ENCODE peak calls at places on chromosomes 16 and 17, in five cellular contexts. U, Z, M, O and W are unnamed samples.

GRCh38 chr17:13646969-13647368 is 45.2 kb upstream of the HS3ST3A1 start:
- DNase-seq in O (no peak), U (peak), M (no peak), Z (no peak), W (no peak)

GRCh38 chr16:70737377-70738082 is 51.7 kb upstream of the MTSS2 start:
- DNase-seq in U (peak), Z (peak), M (peak), O (peak), W (peak)

GRCh38 chr17:82502207-82502606 is 17.3 kb upstream of the FOXK2 start:
- DNase-seq in M (no peak), O (peak), U (peak), Z (no peak), W (peak)

GRCh38 chr16:73735018-73735417 is 561.6 kb upstream of the PSMD7 start:
- DNase-seq in Z (no peak), U (peak), M (peak), O (peak), W (peak)

GRCh38 chr17:46044989-46045388 is 45.9 kb downstream of the STH start:
- DNase-seq in U (no peak), O (no peak), Z (no peak), M (no peak), W (no peak)

GRCh38 chr16:81620029-81620428 is 159.1 kb upstream of the PLCG2 start:
- DNase-seq in Z (no peak), M (no peak), U (no peak), O (no peak), W (no peak)

GRCh38 chr16:83996481-83997252 is 28.6 kb downstream of the NECAB2 start:
- DNase-seq in O (no peak), M (no peak), Z (no peak), U (no peak), W (no peak)

GRCh38 chr17:2059125-2059836 is 4.4 kb downstream of the HIC1 start:
- DNase-seq in Z (no peak), U (no peak), O (no peak), M (no peak), W (no peak)

GRCh38 chr17:46929413-46929812 is 6.5 kb downstream of the GOSR2 start:
- DNase-seq in Z (no peak), O (peak), U (peak), M (peak), W (peak)

GRCh38 chr17:39400547-39401411 is 647 bp downstream of the FBXL20 start:
- DNase-seq in O (no peak), U (peak), Z (no peak), M (peak), W (peak)

GRCh38 chr17:37605813-37606505 is 3.3 kb downstream of the SYNRG start:
- DNase-seq in M (no peak), O (no peak), U (peak), Z (no peak), W (peak)

GRCh38 chr17:37605081-37605480 is 4.1 kb downstream of the SYNRG start:
- DNase-seq in Z (no peak), O (peak), U (peak), M (no peak), W (no peak)

GRCh38 chr17:37608369-37609169 is 649 bp downstream of the SYNRG start:
- DNase-seq in U (peak), Z (no peak), O (peak), M (peak), W (peak)

GRCh38 chr17:37609170-37610040 is at the start of gene SYNRG:
- DNase-seq in U (peak), M (peak), Z (peak), O (peak), W (peak)

GRCh38 chr17:37607637-37608368 is 1.4 kb downstream of the SYNRG start:
- DNase-seq in Z (no peak), M (no peak), O (no peak), U (no peak), W (no peak)
- H3K4me3 ChIP-seq in Z (peak), M (peak), O (peak), U (peak), W (peak)

DNA sequence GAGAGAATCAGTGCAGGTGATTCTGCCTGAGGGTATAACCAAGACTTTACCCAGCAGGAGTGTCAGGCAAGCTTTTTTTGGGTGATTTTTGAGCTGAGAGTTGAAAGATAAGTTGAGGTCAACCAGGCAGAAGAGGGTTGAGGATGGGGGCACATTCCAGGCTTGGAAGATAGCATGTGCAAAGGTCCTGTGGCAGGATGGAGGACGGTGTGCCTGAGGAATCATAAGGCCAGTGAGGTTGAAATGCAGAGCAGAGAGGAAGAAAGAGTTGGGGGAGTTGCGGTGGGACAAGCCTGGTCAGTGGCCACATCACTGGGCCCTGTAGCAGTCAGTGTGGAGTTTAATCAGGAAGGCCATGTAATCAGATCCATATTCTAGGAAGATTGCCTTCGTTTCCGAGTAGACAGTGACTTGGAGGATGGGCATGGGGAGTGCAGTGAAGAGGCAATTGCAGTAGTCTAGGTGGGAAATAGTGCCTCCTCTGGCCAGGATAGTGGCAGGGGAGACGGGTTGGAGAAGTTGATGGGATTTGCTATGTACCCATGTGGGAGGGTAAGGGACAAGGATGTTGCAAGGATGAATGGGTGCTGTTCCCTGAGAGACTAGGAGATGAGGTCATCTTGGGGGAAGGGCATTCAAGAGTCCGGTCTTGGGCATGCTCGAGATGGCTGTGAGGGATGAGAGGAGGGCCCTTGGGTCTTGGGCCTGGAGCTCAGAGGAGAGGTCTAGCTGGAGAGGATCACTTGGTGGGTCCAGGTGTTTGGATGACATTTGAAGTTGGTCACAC is 3.9 kb downstream of the PLEKHG4 start:
- DNase-seq in M (peak), U (peak), O (peak), Z (no peak), W (peak)
- TF ChIP-seq CTCF in M (peak), U (no peak), O (no peak), Z (no peak), W (no peak)

GRCh38 chr17:49996121-49996494 is 1.1 kb upstream of the DLX3 start:
- DNase-seq in Z (no peak), O (no peak), U (no peak), M (no peak), W (no peak)

GRCh38 chr17:49997773-49998703 is 3.0 kb upstream of the DLX3 start:
- DNase-seq in Z (peak), U (peak), O (peak), M (peak), W (peak)

GRCh38 chr17:49996495-49997255 is 1.7 kb upstream of the DLX3 start:
- DNase-seq in Z (no peak), M (no peak), U (peak), O (peak), W (no peak)

GRCh38 chr17:49998836-49999511 is 4.0 kb upstream of the DLX3 start:
- DNase-seq in U (no peak), O (no peak), Z (no peak), M (no peak), W (no peak)

GRCh38 chr17:49997256-49997735 is 2.3 kb upstream of the DLX3 start:
- DNase-seq in O (no peak), Z (no peak), M (no peak), U (no peak), W (no peak)
- H3K4me3 ChIP-seq in O (no peak), Z (peak), M (no peak), U (no peak), W (no peak)

GRCh38 chr17:73231841-73232586 is 29.7 kb downstream of the CPSF4L start:
- DNase-seq in U (peak), Z (peak), M (peak), O (peak), W (peak)
- TF ChIP-seq CTCF in U (no peak), Z (peak), M (peak), O (peak), W (no peak)

GRCh38 chr16:85563031-85563430 is 50.1 kb upstream of the GSE1 start:
- DNase-seq in M (no peak), U (no peak), O (no peak), Z (no peak), W (no peak)
- H3K4me3 ChIP-seq in M (no peak), U (no peak), O (no peak), Z (no peak), W (no peak)

GRCh38 chr17:79664925-79665738 is 54.3 kb upstream of the RBFOX3 start:
- DNase-seq in M (no peak), Z (no peak), U (peak), O (no peak), W (peak)
- TF ChIP-seq CTCF in M (no peak), Z (no peak), U (no peak), O (no peak), W (no peak)

DNA sequence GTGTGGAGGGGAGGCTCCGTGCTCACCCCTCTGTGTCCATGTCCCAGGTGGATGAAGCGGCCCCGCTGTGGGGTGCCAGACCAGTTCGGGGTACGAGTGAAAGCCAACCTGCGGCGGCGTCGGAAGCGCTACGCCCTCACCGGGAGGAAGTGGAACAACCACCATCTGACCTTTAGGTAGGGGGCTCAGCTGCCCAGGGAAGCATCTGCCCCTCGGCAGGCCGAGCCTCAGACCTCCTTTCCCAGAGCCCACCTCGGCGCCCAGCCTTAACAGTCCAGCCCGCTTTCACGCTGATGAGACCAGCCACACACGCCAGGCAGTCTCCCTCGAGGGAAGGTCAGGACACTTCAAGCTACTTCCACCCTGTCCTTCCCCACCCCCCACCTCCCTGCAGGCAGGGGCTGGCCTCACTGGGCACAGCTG is 12.7 kb downstream of the MMP15 start:
- DNase-seq in U (no peak), Z (no peak), O (no peak), M (no peak), W (no peak)
- H3K4me3 ChIP-seq in U (no peak), Z (no peak), O (no peak), M (no peak), W (no peak)

GRCh38 chr17:75856062-75856681 is 1.0 kb upstream of the WBP2 start:
- DNase-seq in O (peak), Z (no peak), U (peak), M (no peak), W (no peak)
- TF ChIP-seq CTCF in O (peak), Z (no peak), U (no peak), M (peak), W (no peak)

DNA sequence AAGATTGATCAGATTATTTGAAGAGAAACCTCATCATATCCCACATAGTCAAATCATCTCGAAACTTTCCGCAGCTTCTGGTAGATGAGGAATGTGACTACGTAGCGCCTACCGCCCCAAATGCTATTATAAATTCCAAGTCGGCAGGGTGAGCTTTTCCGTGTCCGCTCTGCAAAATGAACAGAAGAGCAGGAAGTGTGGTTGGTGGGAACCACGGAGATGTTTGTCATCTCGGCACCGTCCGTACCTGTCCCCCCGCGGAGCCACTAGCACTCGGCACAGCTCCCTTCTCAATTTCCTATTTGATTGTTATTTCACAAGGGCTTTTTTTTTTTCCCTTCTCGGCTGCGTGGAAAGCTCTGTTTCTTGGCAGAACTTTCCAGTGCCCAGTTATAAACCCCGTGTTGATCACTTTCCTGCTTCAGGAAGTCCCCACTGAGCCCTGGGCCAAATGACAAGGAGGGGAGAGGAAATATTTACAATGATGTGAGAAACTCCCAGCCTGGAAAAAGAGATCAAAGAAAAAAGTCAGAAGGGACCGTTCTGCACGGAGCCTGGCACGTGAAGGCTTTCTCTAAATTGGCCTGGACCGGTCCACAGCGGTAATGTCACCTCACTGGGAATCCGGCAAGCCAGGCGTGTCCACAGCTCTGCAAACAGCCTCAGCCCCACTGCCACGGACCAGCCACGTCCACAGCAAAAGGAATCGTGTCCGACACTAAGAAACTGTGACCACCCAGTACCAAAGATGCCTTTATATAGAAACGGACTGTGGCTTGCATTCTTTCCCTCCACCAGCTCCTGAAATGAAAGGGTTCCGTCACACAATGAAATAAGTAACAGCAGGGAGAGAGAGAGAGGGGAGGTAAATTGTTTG is 65.0 kb downstream of the MRM3 start:
- DNase-seq in O (peak), M (peak), Z (no peak), U (no peak), W (peak)
- H3K4me3 ChIP-seq in O (no peak), M (peak), Z (peak), U (peak), W (peak)

DNA sequence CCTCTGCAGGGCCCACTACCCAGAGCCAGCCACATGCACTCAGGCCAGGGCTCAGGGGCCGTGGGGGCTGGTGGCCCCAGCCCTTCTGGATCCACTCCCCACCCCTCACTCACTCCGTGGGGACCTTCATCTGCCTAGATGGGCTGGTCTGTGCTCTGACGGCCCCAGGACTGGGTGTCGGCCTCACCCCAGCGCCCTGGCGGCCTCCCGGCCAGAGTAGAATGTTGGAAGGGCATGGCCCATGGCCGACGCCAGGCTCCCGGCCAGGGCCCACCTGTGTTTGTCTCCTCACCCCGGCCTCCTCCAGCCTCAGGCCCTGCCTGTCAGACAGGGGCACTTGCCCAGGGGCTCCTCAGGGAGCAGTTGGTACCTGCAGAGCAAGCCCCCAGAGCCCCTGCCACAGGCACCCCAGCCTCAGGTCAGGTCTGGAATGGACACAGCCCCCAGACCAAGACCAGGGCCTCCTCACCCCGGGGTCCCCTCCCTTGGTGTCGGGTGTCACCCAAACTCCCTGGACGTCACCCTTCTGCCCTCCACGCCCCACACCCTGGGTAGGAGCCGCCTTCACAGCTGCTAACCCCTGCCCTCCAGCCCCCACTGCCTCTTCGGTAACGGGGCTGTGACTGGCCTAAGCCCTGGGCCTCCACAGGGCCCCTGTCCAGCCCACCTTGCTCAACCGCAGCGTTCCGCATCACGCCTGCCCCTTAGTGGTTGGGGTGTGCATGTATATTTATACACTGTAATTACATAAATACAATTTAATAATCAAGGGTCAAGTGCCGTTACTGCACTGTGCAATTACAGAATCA is 3.0 kb upstream of the CDH15 start:
- DNase-seq in Z (no peak), M (no peak), U (no peak), O (no peak), W (no peak)
- TF ChIP-seq CTCF in Z (no peak), M (peak), U (no peak), O (peak), W (no peak)